ENCODE peak calls at places on chromosomes 3 and 15, in five cellular contexts. K is GOT3, L is T-helper 1 cell, S is HEK293T, E is KBM-7. M is an unnamed sample.

GRCh38 chr3:28859897-28860296 is 421.0 kb upstream of the RBMS3 start:
- DNase-seq in S (no peak), K (no peak), E (no peak), L (no peak), M (no peak)

GRCh38 chr15:77877869-77878577 is 199.5 kb downstream of the TBC1D2B start:
- DNase-seq in L (no peak), S (no peak), E (no peak), K (no peak), M (no peak)

GRCh38 chr15:81163961-81164800 is 30.1 kb downstream of the CFAP161 start:
- DNase-seq in L (no peak), S (no peak), K (no peak), E (peak), M (no peak)

GRCh38 chr3:190504354-190505125 is 9.3 kb upstream of the IL1RAP start:
- DNase-seq in K (no peak), E (peak), L (no peak), S (peak), M (no peak)

GRCh38 chr3:49916686-49917085 is 12.9 kb downstream of the MON1A start:
- DNase-seq in S (no peak), E (peak), L (no peak), K (no peak), M (no peak)

GRCh38 chr3:186440850-186441249 is 78.8 kb upstream of the DGKG start:
- DNase-seq in E (no peak), K (no peak), L (no peak), S (no peak), M (no peak)

GRCh38 chr15:25635190-25635589 is 196.4 kb upstream of the UBE3A start:
- DNase-seq in K (no peak), E (no peak), L (no peak), S (no peak), M (no peak)

GRCh38 chr3:16432714-16433113 is 80.8 kb downstream of the RFTN1 start:
- DNase-seq in K (no peak), E (no peak), S (no peak), L (no peak), M (no peak)

GRCh38 chr15:83014205-83014653 is 2.8 kb upstream of the C15orf40 start:
- DNase-seq in E (no peak), L (no peak), K (no peak), S (no peak), M (no peak)

GRCh38 chr3:161171113-161171512 is 50.0 kb upstream of the NMD3 start:
- DNase-seq in S (no peak), E (no peak), L (no peak), K (peak), M (no peak)

GRCh38 chr3:113258311-113258710 is 47.0 kb downstream of the BOC start:
- DNase-seq in S (no peak), K (no peak), E (no peak), L (no peak), M (no peak)

GRCh38 chr15:39246523-39246922 is 334.4 kb upstream of the THBS1 start:
- DNase-seq in L (no peak), E (no peak), K (no peak), S (no peak), M (no peak)

GRCh38 chr3:116140100-116140689 is 305.1 kb downstream of the LSAMP start:
- DNase-seq in S (peak), L (no peak), E (peak), K (no peak), M (no peak)

GRCh38 chr15:71282086-71282485 is 166.8 kb downstream of the THSD4 start:
- DNase-seq in S (no peak), E (no peak), L (no peak), K (no peak), M (no peak)

GRCh38 chr3:146594843-146595482 is 10.2 kb downstream of the PLSCR5 start:
- DNase-seq in K (no peak), E (no peak), S (no peak), L (no peak), M (no peak)

GRCh38 chr3:46097691-46098241 is 70.5 kb upstream of the XCR1 start:
- DNase-seq in K (no peak), S (no peak), L (no peak), E (peak), M (no peak)

GRCh38 chr3:171679011-171679492 is 131.2 kb downstream of the PLD1 start:
- DNase-seq in K (no peak), E (no peak), S (no peak), L (no peak), M (no peak)

GRCh38 chr15:38996111-38996541 is 431.5 kb upstream of the RASGRP1 start:
- DNase-seq in E (no peak), K (no peak), S (no peak), L (no peak), M (no peak)